ENCODE peak calls at places on chromosomes 2 and 18, in eight cellular contexts. One of them, this sample, is unnamed.

GRCh38 chr2:177799531-177799930 is 273.0 kb downstream of the PDE11A start:
- DNase-seq in suprapubic skin: no peak
- DNase-seq in spleen: no peak
- DNase-seq in Peyer's patch: no peak
- DNase-seq in uterus: no peak
- DNase-seq in IMR-90: peak
- DNase-seq in sigmoid colon: no peak
- DNase-seq in A549: no peak
- DNase-seq in this sample: no peak

GRCh38 chr2:25620077-25620476 is 53.3 kb downstream of the DTNB start:
- DNase-seq in suprapubic skin: no peak
- DNase-seq in spleen: no peak
- DNase-seq in Peyer's patch: no peak
- DNase-seq in uterus: no peak
- DNase-seq in IMR-90: no peak
- DNase-seq in sigmoid colon: no peak
- DNase-seq in A549: no peak
- DNase-seq in this sample: no peak

GRCh38 chr2:111634995-111635538 is 248.9 kb downstream of the ANAPC1 start:
- DNase-seq in suprapubic skin: no peak
- DNase-seq in spleen: no peak
- DNase-seq in Peyer's patch: no peak
- DNase-seq in uterus: no peak
- DNase-seq in IMR-90: no peak
- DNase-seq in sigmoid colon: no peak
- DNase-seq in A549: no peak
- DNase-seq in this sample: no peak

GRCh38 chr18:60145776-60146175 is 226.8 kb downstream of the MC4R start:
- DNase-seq in suprapubic skin: no peak
- DNase-seq in spleen: no peak
- DNase-seq in Peyer's patch: no peak
- DNase-seq in uterus: no peak
- DNase-seq in IMR-90: no peak
- DNase-seq in sigmoid colon: no peak
- DNase-seq in A549: no peak
- DNase-seq in this sample: no peak

GRCh38 chr2:218984239-218985020 is 554 bp downstream of the FEV start:
- DNase-seq in suprapubic skin: no peak
- DNase-seq in spleen: no peak
- DNase-seq in Peyer's patch: peak
- DNase-seq in uterus: no peak
- DNase-seq in IMR-90: no peak
- DNase-seq in sigmoid colon: peak
- DNase-seq in A549: no peak
- DNase-seq in this sample: no peak

GRCh38 chr2:205680067-205680466 is 2.2 kb upstream of the NRP2 start:
- DNase-seq in suprapubic skin: no peak
- DNase-seq in spleen: no peak
- DNase-seq in Peyer's patch: no peak
- DNase-seq in uterus: peak
- DNase-seq in IMR-90: peak
- DNase-seq in sigmoid colon: peak
- DNase-seq in A549: peak
- DNase-seq in this sample: no peak

GRCh38 chr2:240992572-240993291 is 5.7 kb upstream of the SNED1 start:
- DNase-seq in suprapubic skin: peak
- DNase-seq in spleen: peak
- DNase-seq in Peyer's patch: peak
- DNase-seq in uterus: peak
- DNase-seq in IMR-90: no peak
- DNase-seq in sigmoid colon: peak
- DNase-seq in A549: no peak
- DNase-seq in this sample: no peak

GRCh38 chr2:157364257-157364974 is 38.8 kb upstream of the ERMN start:
- DNase-seq in suprapubic skin: no peak
- DNase-seq in spleen: no peak
- DNase-seq in Peyer's patch: no peak
- DNase-seq in uterus: no peak
- DNase-seq in IMR-90: no peak
- DNase-seq in sigmoid colon: no peak
- DNase-seq in A549: no peak
- DNase-seq in this sample: no peak

GRCh38 chr2:198471291-198471690 is 666.9 kb downstream of the PLCL1 start:
- DNase-seq in suprapubic skin: no peak
- DNase-seq in spleen: no peak
- DNase-seq in Peyer's patch: no peak
- DNase-seq in uterus: no peak
- DNase-seq in IMR-90: no peak
- DNase-seq in sigmoid colon: no peak
- DNase-seq in A549: no peak
- DNase-seq in this sample: no peak

GRCh38 chr18:10926565-10927194 is 222.7 kb downstream of the PIEZO2 start:
- DNase-seq in suprapubic skin: no peak
- DNase-seq in spleen: no peak
- DNase-seq in Peyer's patch: no peak
- DNase-seq in uterus: no peak
- DNase-seq in IMR-90: peak
- DNase-seq in sigmoid colon: no peak
- DNase-seq in A549: no peak
- DNase-seq in this sample: no peak

GRCh38 chr2:9142551-9143263 is 63.9 kb upstream of the ASAP2 start:
- DNase-seq in suprapubic skin: peak
- DNase-seq in spleen: peak
- DNase-seq in Peyer's patch: peak
- DNase-seq in uterus: peak
- DNase-seq in IMR-90: peak
- DNase-seq in sigmoid colon: peak
- DNase-seq in A549: peak
- DNase-seq in this sample: peak

GRCh38 chr2:9764153-9764778 is 79.0 kb upstream of the TAF1B start:
- DNase-seq in suprapubic skin: peak
- DNase-seq in spleen: no peak
- DNase-seq in Peyer's patch: no peak
- DNase-seq in uterus: no peak
- DNase-seq in IMR-90: no peak
- DNase-seq in sigmoid colon: no peak
- DNase-seq in A549: no peak
- DNase-seq in this sample: peak

GRCh38 chr2:99851091-99851490 is 291.3 kb downstream of the AFF3 start:
- DNase-seq in suprapubic skin: no peak
- DNase-seq in spleen: no peak
- DNase-seq in Peyer's patch: no peak
- DNase-seq in uterus: no peak
- DNase-seq in IMR-90: peak
- DNase-seq in sigmoid colon: no peak
- DNase-seq in A549: no peak
- DNase-seq in this sample: no peak

GRCh38 chr2:31253344-31254155 is 19.6 kb downstream of the EHD3 start:
- DNase-seq in suprapubic skin: no peak
- DNase-seq in spleen: no peak
- DNase-seq in Peyer's patch: no peak
- DNase-seq in uterus: no peak
- DNase-seq in IMR-90: no peak
- DNase-seq in sigmoid colon: no peak
- DNase-seq in A549: no peak
- DNase-seq in this sample: no peak
- TF ChIP-seq POLR2A in suprapubic skin: no peak
- TF ChIP-seq POLR2A in spleen: no peak
- TF ChIP-seq POLR2A in Peyer's patch: no peak
- TF ChIP-seq POLR2A in uterus: no peak
- TF ChIP-seq POLR2A in IMR-90: no peak
- TF ChIP-seq POLR2A in sigmoid colon: no peak
- TF ChIP-seq POLR2A in A549: no peak
- TF ChIP-seq POLR2A in this sample: no peak

GRCh38 chr2:113277474-113278072 is 1.1 kb downstream of the PAX8 start:
- DNase-seq in suprapubic skin: no peak
- DNase-seq in spleen: no peak
- DNase-seq in Peyer's patch: no peak
- DNase-seq in uterus: no peak
- DNase-seq in IMR-90: no peak
- DNase-seq in sigmoid colon: no peak
- DNase-seq in A549: no peak
- DNase-seq in this sample: no peak
- H3K4me3 ChIP-seq in suprapubic skin: peak
- H3K4me3 ChIP-seq in spleen: peak
- H3K4me3 ChIP-seq in Peyer's patch: no peak
- H3K4me3 ChIP-seq in uterus: no peak
- H3K4me3 ChIP-seq in IMR-90: no peak
- H3K4me3 ChIP-seq in sigmoid colon: no peak
- H3K4me3 ChIP-seq in A549: no peak
- H3K4me3 ChIP-seq in this sample: no peak

DNA sequence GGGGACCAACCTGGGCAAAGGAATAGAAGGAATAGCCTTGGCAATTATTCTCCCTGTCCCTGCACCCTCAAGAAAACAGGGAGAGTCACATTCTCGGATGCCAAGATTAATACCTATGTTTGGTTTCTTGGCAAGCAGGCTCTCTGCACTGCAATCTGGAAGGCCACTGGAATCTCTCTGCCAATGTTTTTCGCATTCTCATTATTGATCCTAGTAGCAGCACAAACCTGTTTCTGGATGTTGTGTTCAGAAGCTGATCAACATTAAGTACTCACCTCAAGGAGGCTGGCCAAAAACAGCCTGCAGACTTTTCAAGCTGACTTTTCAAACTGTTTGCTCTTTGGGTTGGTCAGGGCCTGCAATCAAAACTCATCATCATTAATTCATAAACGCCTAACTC is 62.2 kb downstream of the CLHC1 start:
- DNase-seq in suprapubic skin: no peak
- DNase-seq in spleen: no peak
- DNase-seq in Peyer's patch: no peak
- DNase-seq in uterus: no peak
- DNase-seq in IMR-90: no peak
- DNase-seq in sigmoid colon: no peak
- DNase-seq in A549: no peak
- DNase-seq in this sample: no peak
- H3K27ac ChIP-seq in suprapubic skin: no peak
- H3K27ac ChIP-seq in spleen: no peak
- H3K27ac ChIP-seq in Peyer's patch: no peak
- H3K27ac ChIP-seq in uterus: no peak
- H3K27ac ChIP-seq in IMR-90: no peak
- H3K27ac ChIP-seq in sigmoid colon: no peak
- H3K27ac ChIP-seq in A549: no peak
- H3K27ac ChIP-seq in this sample: no peak

GRCh38 chr2:231197741-231198290 is 615 bp upstream of the ARMC9 start:
- DNase-seq in suprapubic skin: no peak
- DNase-seq in spleen: no peak
- DNase-seq in Peyer's patch: no peak
- DNase-seq in uterus: no peak
- DNase-seq in IMR-90: no peak
- DNase-seq in sigmoid colon: peak
- DNase-seq in A549: no peak
- DNase-seq in this sample: no peak

GRCh38 chr2:231199219-231199618 is 788 bp downstream of the ARMC9 start:
- DNase-seq in suprapubic skin: no peak
- DNase-seq in spleen: no peak
- DNase-seq in Peyer's patch: no peak
- DNase-seq in uterus: no peak
- DNase-seq in IMR-90: peak
- DNase-seq in sigmoid colon: peak
- DNase-seq in A549: no peak
- DNase-seq in this sample: no peak

GRCh38 chr2:231196592-231196991 is 1.8 kb upstream of the ARMC9 start:
- DNase-seq in suprapubic skin: no peak
- DNase-seq in spleen: no peak
- DNase-seq in Peyer's patch: no peak
- DNase-seq in uterus: no peak
- DNase-seq in IMR-90: no peak
- DNase-seq in sigmoid colon: no peak
- DNase-seq in A549: no peak
- DNase-seq in this sample: no peak

GRCh38 chr2:231200805-231201474 is 2.5 kb downstream of the ARMC9 start:
- DNase-seq in suprapubic skin: peak
- DNase-seq in spleen: no peak
- DNase-seq in Peyer's patch: no peak
- DNase-seq in uterus: no peak
- DNase-seq in IMR-90: peak
- DNase-seq in sigmoid colon: peak
- DNase-seq in A549: no peak
- DNase-seq in this sample: no peak

GRCh38 chr2:231198291-231199173 is at the start of gene ARMC9:
- DNase-seq in suprapubic skin: no peak
- DNase-seq in spleen: peak
- DNase-seq in Peyer's patch: peak
- DNase-seq in uterus: peak
- DNase-seq in IMR-90: peak
- DNase-seq in sigmoid colon: peak
- DNase-seq in A549: peak
- DNase-seq in this sample: peak
- TF ChIP-seq POLR2A in suprapubic skin: no peak
- TF ChIP-seq POLR2A in spleen: no peak
- TF ChIP-seq POLR2A in Peyer's patch: no peak
- TF ChIP-seq POLR2A in uterus: peak
- TF ChIP-seq POLR2A in IMR-90: no peak
- TF ChIP-seq POLR2A in sigmoid colon: no peak
- TF ChIP-seq POLR2A in A549: peak
- TF ChIP-seq POLR2A in this sample: no peak